ENCODE peak calls at places on chromosomes 16 and 17, in four cellular contexts. One of them, this sample, is unnamed.

GRCh38 chr17:39688475-39688835 is 598 bp upstream of the PGAP3 start:
- DNase-seq in esophagus squamous epithelium: no peak
- DNase-seq in AG10803: no peak
- DNase-seq in NCI-H1436: no peak
- DNase-seq in this sample: no peak

GRCh38 chr16:2979669-2980226 is 498 bp downstream of the PKMYT1 start:
- DNase-seq in esophagus squamous epithelium: no peak
- DNase-seq in AG10803: no peak
- DNase-seq in NCI-H1436: peak; percentile 10
- DNase-seq in this sample: no peak

GRCh38 chr16:12084436-12084835 is 107.9 kb downstream of the SNX29 start:
- DNase-seq in esophagus squamous epithelium: no peak
- DNase-seq in AG10803: no peak
- DNase-seq in NCI-H1436: no peak
- DNase-seq in this sample: no peak

GRCh38 chr16:83899978-83900377 is 1.1 kb downstream of the MLYCD start:
- DNase-seq in esophagus squamous epithelium: no peak
- DNase-seq in AG10803: no peak
- DNase-seq in NCI-H1436: no peak
- DNase-seq in this sample: no peak

GRCh38 chr17:58394534-58395223 is 22.7 kb downstream of the RNF43 start:
- DNase-seq in esophagus squamous epithelium: no peak
- DNase-seq in AG10803: no peak
- DNase-seq in NCI-H1436: no peak
- DNase-seq in this sample: no peak

GRCh38 chr17:9002236-9002609 is 19.1 kb upstream of the NTN1 start:
- DNase-seq in esophagus squamous epithelium: no peak
- DNase-seq in AG10803: no peak
- DNase-seq in NCI-H1436: no peak
- DNase-seq in this sample: no peak

GRCh38 chr17:80800775-80801391 is 190.8 kb upstream of the CHMP6 start:
- DNase-seq in esophagus squamous epithelium: no peak
- DNase-seq in AG10803: no peak
- DNase-seq in NCI-H1436: peak; percentile 37
- DNase-seq in this sample: no peak

GRCh38 chr17:56913000-56913866 is 616 bp downstream of the TRIM25 start:
- DNase-seq in esophagus squamous epithelium: no peak
- DNase-seq in AG10803: no peak
- DNase-seq in NCI-H1436: peak; percentile 61
- DNase-seq in this sample: no peak

GRCh38 chr17:75345514-75346167 is 56.4 kb upstream of the SLC25A19 start:
- DNase-seq in esophagus squamous epithelium: no peak
- DNase-seq in AG10803: no peak
- DNase-seq in NCI-H1436: no peak
- DNase-seq in this sample: no peak

This sample was measured in cortex of kidney.